ENCODE peak calls at places on chromosomes 11 and 22, in nine cellular contexts. U, T, H, G, Y, K, D, I and M are unnamed samples.
A peak's percentile ranks its signal among the peaks of the same experiment; 100 is the strongest.

GRCh38 chr11:94521684-94522083 is 9.4 kb downstream of the C11orf97 start:
- DNase-seq in I (no peak), K (no peak), T (no peak), H (no peak), D (peak; percentile 56), Y (no peak), G (no peak), U (no peak), M (no peak)

GRCh38 chr11:35676611-35676965 is 14.0 kb downstream of the TRIM44 start:
- DNase-seq in I (no peak), K (no peak), D (no peak), T (no peak), U (no peak), Y (no peak), G (no peak), H (no peak), M (no peak)

GRCh38 chr11:94473177-94473799 is 20.4 kb downstream of the MRE11 start:
- DNase-seq in D (peak; percentile 7), G (no peak), K (no peak), U (no peak), Y (peak; percentile 87), H (no peak), I (peak; percentile 10), T (no peak), M (no peak)

GRCh38 chr11:119483341-119483880 is 60.4 kb upstream of the THY1 start:
- DNase-seq in G (peak; percentile 18), I (no peak), H (no peak), K (no peak), T (no peak), D (no peak), U (no peak), Y (no peak), M (peak; percentile 16)

GRCh38 chr11:2208691-2209369 is 37.2 kb upstream of the TH start:
- DNase-seq in D (no peak), T (peak; percentile 38), K (peak; percentile 61), G (no peak), U (peak; percentile 9), I (no peak), H (peak; percentile 13), Y (no peak), M (peak; percentile 9)

GRCh38 chr11:104876324-104876723 is 21.9 kb downstream of the CASP12 start:
- DNase-seq in H (no peak), T (no peak), I (no peak), G (no peak), D (no peak), U (no peak), Y (peak; percentile 49), K (no peak), M (no peak)

GRCh38 chr11:29328961-29329441 is 687.8 kb downstream of the KCNA4 start:
- DNase-seq in Y (peak; percentile 87), T (peak; percentile 84), H (no peak), K (no peak), D (peak; percentile 3), G (no peak), I (peak; percentile 95), U (no peak), M (no peak)

GRCh38 chr11:107593941-107594340 is 3.0 kb downstream of the ELMOD1 start:
- DNase-seq in K (no peak), H (no peak), D (no peak), Y (no peak), G (no peak), I (no peak), U (no peak), T (no peak), M (no peak)

GRCh38 chr11:101707477-101707876 is 123.7 kb upstream of the TRPC6 start:
- DNase-seq in H (no peak), D (no peak), T (no peak), Y (no peak), K (no peak), I (no peak), U (no peak), G (no peak), M (no peak)

GRCh38 chr11:66407651-66408050 is 13.2 kb upstream of the NPAS4 start:
- DNase-seq in D (no peak), U (no peak), H (no peak), G (no peak), T (no peak), Y (no peak), K (no peak), I (no peak), M (no peak)

GRCh38 chr11:77569671-77570070 is 20.1 kb upstream of the AQP11 start:
- DNase-seq in I (no peak), Y (no peak), T (no peak), K (no peak), D (no peak), H (no peak), U (no peak), G (no peak), M (no peak)

GRCh38 chr11:102850973-102851745 is 7.8 kb upstream of the MMP3 start:
- DNase-seq in K (no peak), Y (peak; percentile 97), I (peak; percentile 86), U (no peak), G (no peak), H (no peak), D (peak; percentile 64), T (peak; percentile 9), M (no peak)

GRCh38 chr11:124758355-124759267 is 3.5 kb downstream of the ESAM start:
- DNase-seq in K (peak; percentile 78), D (peak; percentile 85), Y (peak; percentile 55), I (peak; percentile 44), U (no peak), H (peak; percentile 78), G (peak; percentile 73), T (peak; percentile 81), M (peak; percentile 81)

GRCh38 chr11:27423125-27423524 is 49.5 kb downstream of the LGR4 start:
- DNase-seq in D (no peak), K (no peak), T (peak; percentile 66), I (peak; percentile 80), U (no peak), G (peak; percentile 56), Y (peak; percentile 63), H (peak; percentile 50), M (peak; percentile 34)

GRCh38 chr22:41971431-41971830 is 2.2 kb downstream of the SEPTIN3 start:
- DNase-seq in T (no peak), Y (no peak), K (no peak), G (no peak), I (no peak), U (no peak), H (no peak), D (no peak), M (no peak)

GRCh38 chr11:34988294-34989255 is 72.2 kb downstream of the PDHX start:
- DNase-seq in T (no peak), Y (peak; percentile 88), K (no peak), D (no peak), H (no peak), I (peak; percentile 76), U (no peak), G (no peak), M (no peak)

GRCh38 chr22:46802608-46803027 is 40.2 kb downstream of the TBC1D22A start:
- DNase-seq in Y (no peak), D (no peak), T (no peak), I (no peak), K (no peak), H (no peak), G (no peak), U (no peak), M (peak; percentile 49)

DNA sequence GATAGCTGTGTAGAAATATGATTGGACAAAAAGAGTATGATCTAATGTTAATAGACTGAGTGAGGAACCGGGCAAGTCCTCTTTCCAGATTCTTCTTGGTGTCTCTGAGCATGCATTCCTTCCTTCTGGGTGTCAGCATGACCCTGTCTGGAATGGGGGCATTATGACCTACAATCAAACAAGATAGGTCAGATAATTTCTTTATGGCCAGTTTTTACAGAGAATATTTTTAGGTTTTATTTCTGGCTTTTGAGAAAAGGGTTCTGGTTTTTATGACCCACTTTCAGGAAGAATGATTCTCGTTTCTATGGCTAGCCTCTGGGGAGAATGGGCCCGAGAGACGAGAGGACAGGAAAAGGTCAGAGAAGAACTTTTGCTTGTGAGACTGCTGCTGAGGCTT is 383.7 kb downstream of the AASDHPPT start:
- DNase-seq in D (no peak), T (no peak), K (no peak), G (no peak), H (no peak), Y (no peak), I (no peak), U (no peak), M (no peak)
- H3K4me1 ChIP-seq in D (peaks cover 2% of the 10 kb centered on the region), T (peaks cover 24% of the 10 kb centered on the region), K (peaks cover 32% of the 10 kb centered on the region), G (no peaks in the 10 kb centered on the region), H (peaks cover 8% of the 10 kb centered on the region), Y (peaks cover 4% of the 10 kb centered on the region), I (peaks cover 5% of the 10 kb centered on the region), U (no peaks in the 10 kb centered on the region), M (peaks cover 15% of the 10 kb centered on the region)

DNA sequence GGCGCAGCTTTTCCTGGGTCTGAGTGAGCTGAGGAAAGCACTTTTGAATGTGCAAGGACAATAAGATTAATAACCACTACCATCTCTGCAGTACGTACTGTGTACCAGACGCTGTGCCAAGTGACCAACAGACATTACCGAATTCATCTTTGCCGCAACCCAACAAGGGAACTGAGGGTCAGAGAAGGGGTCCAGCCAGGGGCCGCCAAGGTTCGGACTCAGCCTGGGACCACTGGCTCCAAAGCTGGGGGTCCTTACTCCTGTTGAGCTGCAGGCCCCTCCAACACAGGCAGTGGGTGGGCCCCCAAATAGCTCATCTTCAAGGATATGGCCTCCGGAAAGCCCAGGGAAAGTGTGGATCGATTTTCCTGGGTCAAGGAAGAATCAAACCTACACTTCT is 55.0 kb upstream of the EMID1 start:
- DNase-seq in U (no peak), D (no peak), G (no peak), T (no peak), H (no peak), Y (no peak), K (no peak), I (no peak), M (no peak)
- H3K4me1 ChIP-seq in U (no peaks in the 10 kb centered on the region), D (no peaks in the 10 kb centered on the region), G (peaks cover 40% of the 10 kb centered on the region), T (no peaks in the 10 kb centered on the region), H (peaks cover 52% of the 10 kb centered on the region), Y (no peaks in the 10 kb centered on the region), K (peaks cover 10% of the 10 kb centered on the region), I (no peaks in the 10 kb centered on the region), M (peaks cover 13% of the 10 kb centered on the region)

GRCh38 chr22:40213478-40213877 is 35.8 kb downstream of the TNRC6B start:
- DNase-seq in I (no peak), H (no peak), T (no peak), Y (no peak), K (no peak), D (no peak), U (no peak), G (no peak), M (no peak)
- H3K4me1 ChIP-seq in I (no peaks in the 10 kb centered on the region), H (peaks cover 98% of the 10 kb centered on the region), T (no peaks in the 10 kb centered on the region), Y (no peaks in the 10 kb centered on the region), K (peaks cover 2% of the 10 kb centered on the region), D (no peaks in the 10 kb centered on the region), U (no peaks in the 10 kb centered on the region), G (peaks cover 79% of the 10 kb centered on the region), M (peaks cover 51% of the 10 kb centered on the region)

DNA sequence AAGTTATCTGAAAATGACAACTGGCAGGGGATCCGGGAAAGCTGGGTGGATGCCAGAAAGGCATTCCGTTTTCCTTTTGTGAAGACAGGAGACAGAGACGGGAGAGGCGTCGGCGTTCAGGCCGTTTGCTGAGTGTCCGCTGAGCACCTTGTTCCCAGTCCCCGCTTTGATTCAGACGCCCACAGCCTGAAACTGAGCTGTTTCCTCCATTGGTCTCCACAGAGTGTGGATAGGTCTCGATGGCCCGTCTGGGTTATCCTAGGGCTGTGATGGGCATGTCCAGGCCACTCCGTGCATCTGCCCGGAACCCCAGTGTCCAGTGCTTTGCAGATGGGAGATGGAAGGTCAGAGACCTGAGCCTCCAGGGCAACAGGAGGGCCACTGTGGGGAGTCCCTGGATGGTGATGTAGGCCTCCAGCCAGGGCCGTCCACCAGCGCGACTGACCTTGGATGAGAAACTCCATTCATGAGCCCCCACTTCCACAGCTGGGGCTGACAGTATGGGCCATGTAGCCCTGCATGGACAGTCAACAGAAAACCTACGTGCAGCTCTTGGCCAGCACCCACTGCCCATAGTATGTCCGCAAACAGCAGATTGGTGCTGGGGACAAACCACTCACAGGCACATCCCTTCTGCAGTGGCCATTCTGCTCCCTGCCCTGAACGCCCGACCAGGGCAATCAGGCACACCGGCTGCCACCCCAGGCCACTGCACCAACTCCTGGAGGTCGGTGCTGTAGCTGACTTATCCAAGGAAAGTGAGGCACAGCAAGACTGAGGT is 11.6 kb downstream of the MRGPRF start:
- DNase-seq in D (no peak), Y (no peak), T (no peak), G (no peak), K (peak; percentile 9), U (peak; percentile 15), I (no peak), H (no peak), M (peak; percentile 65)
- H3K4me1 ChIP-seq in D (no peaks in the 10 kb centered on the region), Y (peaks cover 24% of the 10 kb centered on the region), T (peaks cover 10% of the 10 kb centered on the region), G (peaks cover 21% of the 10 kb centered on the region), K (no peaks in the 10 kb centered on the region), U (no peaks in the 10 kb centered on the region), I (peaks cover 26% of the 10 kb centered on the region), H (peaks cover 17% of the 10 kb centered on the region), M (peaks cover 65% of the 10 kb centered on the region)